ENCODE peak calls at places on chromosome 21, in five cellular contexts. Y is PC-3, S is A549, B is posterior vena cava, T is upper lobe of right lung. Z is an unnamed sample.

GRCh38 chr21:43718872-43719747 is at the start of gene PDXK:
- DNase-seq in B (peak; percentile 97), S (peak; percentile 76), T (peak; percentile 95), Y (peak; percentile 95), Z (peak; percentile 82)

GRCh38 chr21:19321688-19322087 is 918.1 kb upstream of the TMPRSS15 start:
- DNase-seq in S (no peak), Y (peak; percentile 19), T (no peak), B (no peak), Z (no peak)

GRCh38 chr21:39136711-39137110 is 46.5 kb downstream of the PSMG1 start:
- DNase-seq in B (no peak), Y (peak; percentile 82), T (no peak), S (no peak), Z (no peak)

GRCh38 chr21:38241029-38241740 is 15.6 kb upstream of the KCNJ15 start:
- DNase-seq in S (no peak), B (peak; percentile 83), T (no peak), Y (no peak), Z (peak; percentile 38)

GRCh38 chr21:46221664-46222435 is 6.7 kb downstream of the LSS start:
- DNase-seq in S (no peak), Y (no peak), B (no peak), T (no peak), Z (no peak)

GRCh38 chr21:44868707-44869106 is 4.8 kb downstream of the PTTG1IP start:
- DNase-seq in Y (no peak), S (no peak), T (peak; percentile 8), B (no peak), Z (no peak)

GRCh38 chr21:35198004-35198403 is 148.9 kb upstream of the RUNX1 start:
- DNase-seq in T (no peak), B (no peak), Y (peak; percentile 99), S (peak; percentile 63), Z (no peak)

GRCh38 chr21:34886554-34887385 is 162.3 kb downstream of the RUNX1 start:
- DNase-seq in B (peak; percentile 84), S (no peak), T (peak; percentile 77), Y (peak; percentile 39), Z (peak; percentile 50)

GRCh38 chr21:45381865-45382697 is 22.9 kb upstream of the COL18A1 start:
- DNase-seq in T (peak; percentile 57), B (peak; percentile 74), S (no peak), Y (no peak), Z (no peak)

GRCh38 chr21:16794944-16795343 is 717.9 kb upstream of the CXADR start:
- DNase-seq in S (peak; percentile 73), T (no peak), B (no peak), Y (peak; percentile 57), Z (peak; percentile 16)

Z was measured in H54.